ENCODE peak calls at places on chromosome 12, in nine cellular contexts. A is IMR-90, Z is A673, X is left ventricle myocardium inferior, R is RWPE2, K is H1, H is brain microvascular endothelial cell, W is right atrium auricular region, B is choroid plexus epithelial cell. M is an unnamed sample.

GRCh38 chr12:113365639-113366395 is 7.4 kb downstream of the PLBD2 start:
- DNase-seq in A (no peak), Z (no peak), X (no peak), R (no peak), K (no peak), H (no peak), W (no peak), B (no peak), M (no peak)

GRCh38 chr12:104703372-104703771 is 246.6 kb downstream of the CHST11 start:
- DNase-seq in A (no peak), Z (no peak), X (no peak), R (no peak), K (no peak), H (no peak), W (no peak), B (no peak), M (no peak)

GRCh38 chr12:3931206-3931605 is 58.0 kb upstream of the PARP11 start:
- DNase-seq in A (no peak), Z (no peak), X (no peak), R (no peak), K (no peak), H (no peak), W (no peak), B (no peak), M (no peak)

GRCh38 chr12:54935235-54935951 is 49.2 kb downstream of the TESPA1 start:
- DNase-seq in A (peak), Z (peak), X (no peak), R (no peak), K (no peak), H (peak), W (no peak), B (peak), M (peak)

GRCh38 chr12:104285740-104286537 is 17.6 kb upstream of the EID3 start:
- DNase-seq in A (peak), Z (no peak), X (no peak), R (no peak), K (no peak), H (no peak), W (no peak), B (no peak), M (peak)

GRCh38 chr12:16939871-16940306 is 333.9 kb upstream of the LMO3 start:
- DNase-seq in A (peak), Z (peak), X (no peak), R (no peak), K (peak), H (peak), W (no peak), B (peak), M (peak)

GRCh38 chr12:109738878-109739665 is 25.4 kb downstream of the FAM222A start:
- DNase-seq in A (peak), Z (no peak), X (peak), R (peak), K (no peak), H (no peak), W (no peak), B (no peak), M (peak)

GRCh38 chr12:121432740-121433476 is 33.0 kb downstream of the RNF34 start:
- DNase-seq in A (no peak), Z (no peak), X (no peak), R (no peak), K (no peak), H (no peak), W (no peak), B (no peak), M (no peak)

GRCh38 chr12:55712700-55713415 is 3.0 kb upstream of the BLOC1S1 start:
- DNase-seq in A (no peak), Z (no peak), X (no peak), R (no peak), K (no peak), H (no peak), W (no peak), B (no peak), M (no peak)

GRCh38 chr12:57896139-57896436 is 45.3 kb upstream of the ATP23 start:
- DNase-seq in A (no peak), Z (peak), X (no peak), R (no peak), K (no peak), H (no peak), W (no peak), B (peak), M (peak)

GRCh38 chr12:128727999-128728398 is 95.8 kb downstream of the SLC15A4 start:
- DNase-seq in A (no peak), Z (no peak), X (no peak), R (no peak), K (no peak), H (no peak), W (no peak), B (no peak), M (no peak)

GRCh38 chr12:16612647-16613046 is 6.7 kb upstream of the LMO3 start:
- DNase-seq in A (peak), Z (no peak), X (no peak), R (no peak), K (no peak), H (no peak), W (no peak), B (no peak), M (peak)

GRCh38 chr12:91920276-91920675 is 225.4 kb downstream of the BTG1 start:
- DNase-seq in A (peak), Z (no peak), X (no peak), R (no peak), K (no peak), H (peak), W (no peak), B (peak), M (peak)

GRCh38 chr12:29673346-29673745 is 110.4 kb downstream of the TMTC1 start:
- DNase-seq in A (peak), Z (no peak), X (no peak), R (no peak), K (no peak), H (no peak), W (no peak), B (peak), M (no peak)

GRCh38 chr12:40192704-40193255 is 32.0 kb upstream of the LRRK2 start:
- DNase-seq in A (no peak), Z (peak), X (no peak), R (no peak), K (no peak), H (no peak), W (no peak), B (no peak), M (no peak)

GRCh38 chr12:112705037-112705632 is 86.4 kb upstream of the RPH3A start:
- DNase-seq in A (no peak), Z (peak), X (no peak), R (no peak), K (no peak), H (no peak), W (no peak), B (no peak), M (no peak)

GRCh38 chr12:107461222-107461980 is 224.2 kb upstream of the PWP1 start:
- DNase-seq in A (peak), Z (peak), X (no peak), R (peak), K (no peak), H (peak), W (no peak), B (peak), M (peak)

GRCh38 chr12:3230758-3231375 is 153.7 kb downstream of the TSPAN9 start:
- DNase-seq in A (no peak), Z (no peak), X (no peak), R (no peak), K (no peak), H (no peak), W (no peak), B (peak), M (no peak)

GRCh38 chr12:62256408-62257079 is 3.7 kb upstream of the USP15 start:
- DNase-seq in A (peak), Z (peak), X (no peak), R (no peak), K (no peak), H (no peak), W (no peak), B (no peak), M (no peak)

GRCh38 chr12:1922075-1922709 is 3.7 kb upstream of the CACNA2D4 start:
- DNase-seq in A (no peak), Z (no peak), X (no peak), R (no peak), K (peak), H (no peak), W (peak), B (no peak), M (no peak)

GRCh38 chr12:7142057-7142644 is 12.0 kb downstream of the CLSTN3 start:
- DNase-seq in A (peak), Z (peak), X (no peak), R (no peak), K (peak), H (peak), W (no peak), B (peak), M (peak)

GRCh38 chr12:46268617-46269428 is at the start of gene SLC38A1:
- DNase-seq in A (peak), Z (peak), X (peak), R (peak), K (peak), H (peak), W (peak), B (peak), M (peak)

GRCh38 chr12:132095520-132096409 is 48.4 kb downstream of the DDX51 start:
- DNase-seq in A (no peak), Z (no peak), X (no peak), R (no peak), K (no peak), H (no peak), W (no peak), B (no peak), M (no peak)

GRCh38 chr12:109760930-109761630 is 47.5 kb downstream of the FAM222A start:
- DNase-seq in A (no peak), Z (no peak), X (no peak), R (peak), K (peak), H (no peak), W (no peak), B (no peak), M (no peak)

GRCh38 chr12:12734054-12734453 is 16.9 kb downstream of the CDKN1B start:
- DNase-seq in A (peak), Z (no peak), X (no peak), R (no peak), K (no peak), H (no peak), W (no peak), B (no peak), M (peak)

GRCh38 chr12:42735869-42736361 is 146.4 kb upstream of the PRICKLE1 start:
- DNase-seq in A (no peak), Z (no peak), X (peak), R (no peak), K (no peak), H (no peak), W (peak), B (no peak), M (no peak)

GRCh38 chr12:2386566-2386965 is 333.8 kb downstream of the CACNA1C start:
- DNase-seq in A (no peak), Z (no peak), X (no peak), R (no peak), K (no peak), H (no peak), W (no peak), B (no peak), M (no peak)

GRCh38 chr12:49288412-49288853 is 6.5 kb upstream of the PRPH start:
- DNase-seq in A (peak), Z (peak), X (no peak), R (no peak), K (peak), H (peak), W (peak), B (peak), M (peak)

GRCh38 chr12:95532851-95533250 is 18.4 kb downstream of the USP44 start:
- DNase-seq in A (peak), Z (no peak), X (no peak), R (no peak), K (no peak), H (peak), W (no peak), B (peak), M (peak)

GRCh38 chr12:112308184-112308583 is 74.0 kb downstream of the HECTD4 start:
- DNase-seq in A (no peak), Z (no peak), X (no peak), R (no peak), K (no peak), H (no peak), W (no peak), B (no peak), M (no peak)

GRCh38 chr12:75471928-75472865 is 8.4 kb upstream of the GLIPR1 start:
- DNase-seq in A (no peak), Z (no peak), X (no peak), R (no peak), K (no peak), H (no peak), W (no peak), B (no peak), M (no peak)

GRCh38 chr12:125076103-125076502 is 10.9 kb downstream of the AACS start:
- DNase-seq in A (no peak), Z (no peak), X (no peak), R (no peak), K (no peak), H (no peak), W (no peak), B (no peak), M (no peak)

DNA sequence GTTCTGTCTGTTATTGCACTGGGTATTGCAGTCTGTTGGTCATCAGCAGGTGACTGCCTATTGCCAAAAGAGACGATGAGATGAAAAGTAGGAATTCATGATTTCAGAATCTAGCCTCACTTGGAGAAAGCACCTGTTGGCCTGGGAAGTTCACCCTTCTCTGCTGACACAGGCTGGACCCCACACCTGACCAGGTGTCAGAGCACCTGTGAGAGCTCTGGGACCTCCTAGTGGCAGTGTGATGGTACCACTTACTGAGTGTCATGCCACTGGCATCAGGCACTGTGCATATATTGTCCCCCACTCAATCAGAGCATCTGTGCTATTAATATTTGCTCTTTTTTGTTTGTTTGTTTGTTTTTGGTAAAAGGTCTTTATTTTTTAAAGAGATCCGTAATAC is 68.0 kb downstream of the RASSF3 start:
- DNase-seq in A (no peak), Z (no peak), X (no peak), R (no peak), K (no peak), H (no peak), W (no peak), B (no peak), M (no peak)
- TF ChIP-seq CTCF in A (no peak), Z (no peak), X (no peak), R (peak), K (peak), H (peak), W (no peak), B (no peak), M (no peak)

GRCh38 chr12:116393859-116394650 is 116.6 kb upstream of the MED13L start:
- DNase-seq in A (no peak), Z (no peak), X (no peak), R (no peak), K (no peak), H (no peak), W (no peak), B (no peak), M (no peak)

GRCh38 chr12:116397148-116397547 is 119.7 kb upstream of the MED13L start:
- DNase-seq in A (peak), Z (no peak), X (no peak), R (no peak), K (no peak), H (peak), W (no peak), B (peak), M (peak)

GRCh38 chr12:116392061-116392460 is 114.6 kb upstream of the MED13L start:
- DNase-seq in A (peak), Z (no peak), X (no peak), R (no peak), K (no peak), H (no peak), W (no peak), B (peak), M (no peak)

GRCh38 chr12:116398193-116398592 is 120.7 kb upstream of the MED13L start:
- DNase-seq in A (no peak), Z (no peak), X (no peak), R (no peak), K (no peak), H (no peak), W (no peak), B (no peak), M (no peak)

GRCh38 chr12:116395381-116395780 is 117.9 kb upstream of the MED13L start:
- DNase-seq in A (no peak), Z (no peak), X (no peak), R (no peak), K (no peak), H (no peak), W (no peak), B (no peak), M (no peak)
- TF ChIP-seq CTCF in A (no peak), Z (no peak), X (no peak), R (no peak), K (no peak), H (no peak), W (no peak), B (no peak), M (no peak)

GRCh38 chr12:795305-795704 is 42.9 kb downstream of the WNK1 start:
- DNase-seq in A (no peak), Z (peak), X (no peak), R (no peak), K (no peak), H (no peak), W (no peak), B (no peak), M (no peak)

GRCh38 chr12:790608-791007 is 38.2 kb downstream of the WNK1 start:
- DNase-seq in A (no peak), Z (no peak), X (no peak), R (no peak), K (no peak), H (no peak), W (no peak), B (no peak), M (no peak)

GRCh38 chr12:788288-788687 is 35.9 kb downstream of the WNK1 start:
- DNase-seq in A (no peak), Z (no peak), X (no peak), R (no peak), K (no peak), H (no peak), W (no peak), B (no peak), M (no peak)

GRCh38 chr12:793037-793436 is 40.7 kb downstream of the WNK1 start:
- DNase-seq in A (peak), Z (no peak), X (no peak), R (no peak), K (no peak), H (no peak), W (no peak), B (no peak), M (no peak)

DNA sequence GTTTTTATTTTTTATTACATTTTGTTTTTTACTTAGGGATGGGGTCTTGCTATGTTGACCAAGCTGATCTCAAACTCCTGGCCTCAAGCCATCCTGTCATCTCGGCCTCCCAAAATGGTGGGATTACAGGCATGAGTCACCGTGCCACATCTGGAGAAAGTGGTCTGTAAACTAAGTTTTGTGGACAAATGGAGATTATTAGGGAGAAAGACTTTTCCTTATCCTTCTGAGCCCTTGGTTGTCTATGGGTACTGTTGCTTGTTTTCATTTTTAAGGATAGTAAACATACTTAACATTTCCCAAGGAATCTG is 37.8 kb downstream of the WNK1 start:
- DNase-seq in A (no peak), Z (no peak), X (no peak), R (no peak), K (no peak), H (no peak), W (no peak), B (no peak), M (no peak)
- TF ChIP-seq CTCF in A (no peak), Z (no peak), X (no peak), R (no peak), K (no peak), H (no peak), W (no peak), B (no peak), M (no peak)

GRCh38 chr12:68403296-68403695 is 71.1 kb upstream of the MDM1 start:
- DNase-seq in A (no peak), Z (no peak), X (no peak), R (no peak), K (no peak), H (no peak), W (no peak), B (no peak), M (no peak)

GRCh38 chr12:68402422-68402821 is 70.3 kb upstream of the MDM1 start:
- DNase-seq in A (no peak), Z (no peak), X (no peak), R (no peak), K (no peak), H (no peak), W (no peak), B (no peak), M (no peak)

GRCh38 chr12:68403711-68404110 is 71.5 kb upstream of the MDM1 start:
- DNase-seq in A (no peak), Z (no peak), X (no peak), R (no peak), K (no peak), H (no peak), W (no peak), B (no peak), M (no peak)

GRCh38 chr12:68405292-68405900 is 73.2 kb upstream of the MDM1 start:
- DNase-seq in A (no peak), Z (peak), X (no peak), R (no peak), K (no peak), H (no peak), W (no peak), B (peak), M (no peak)

GRCh38 chr12:68406134-68406576 is 74.0 kb upstream of the MDM1 start:
- DNase-seq in A (peak), Z (peak), X (peak), R (peak), K (peak), H (peak), W (peak), B (peak), M (peak)
- TF ChIP-seq CTCF in A (peak), Z (peak), X (peak), R (peak), K (peak), H (peak), W (peak), B (peak), M (peak)

DNA sequence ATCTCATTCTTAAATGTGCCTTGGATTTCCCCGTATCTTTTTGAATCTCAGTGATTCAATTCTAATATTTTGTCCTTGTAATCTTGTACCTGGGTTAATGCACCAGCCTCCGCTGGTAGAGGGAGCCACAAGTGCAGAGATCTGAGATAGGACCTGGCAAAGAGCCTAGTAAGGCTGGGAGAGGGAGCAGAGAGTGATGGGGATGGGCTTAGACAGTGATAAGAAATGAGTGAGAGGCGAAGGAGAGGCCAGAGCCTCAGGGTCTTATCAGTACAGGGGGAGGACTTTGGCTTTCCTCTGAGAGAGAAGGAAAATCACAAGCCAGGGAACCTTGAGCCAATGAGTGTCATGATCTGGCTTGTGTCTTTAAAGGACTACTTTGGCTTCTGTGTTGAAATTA is 30.5 kb upstream of the LMNTD1 start:
- DNase-seq in A (peak), Z (peak), X (no peak), R (no peak), K (no peak), H (peak), W (peak), B (peak), M (no peak)
- TF ChIP-seq CTCF in A (peak), Z (peak), X (no peak), R (no peak), K (peak), H (peak), W (peak), B (peak), M (no peak)

DNA sequence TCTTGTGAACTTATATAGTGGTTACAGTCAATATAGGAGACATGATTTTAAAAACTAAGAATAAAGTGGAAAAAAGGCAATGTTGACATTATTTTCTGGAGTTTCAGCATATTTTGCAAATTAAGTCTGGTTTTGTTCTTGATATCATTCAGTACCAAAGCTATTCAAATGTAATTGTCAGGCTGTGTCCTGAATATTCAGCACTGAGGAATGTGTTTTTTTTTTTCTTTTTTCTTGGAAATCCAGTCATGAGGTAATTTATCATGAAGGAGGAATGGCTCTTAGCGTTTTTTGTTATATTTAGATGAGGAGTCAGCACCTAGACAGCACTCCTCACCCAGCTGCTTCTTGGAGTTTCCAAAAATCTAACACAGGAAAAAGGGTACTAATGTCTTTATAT is 225.5 kb downstream of the CCDC91 start:
- DNase-seq in A (peak), Z (no peak), X (no peak), R (no peak), K (no peak), H (peak), W (no peak), B (peak), M (peak)
- TF ChIP-seq CTCF in A (no peak), Z (no peak), X (no peak), R (no peak), K (no peak), H (no peak), W (no peak), B (no peak), M (no peak)

M was measured in HFFc6.